ENCODE peak calls at places on chromosomes 13 and 19, in ten cellular contexts. One of them, this sample, is unnamed.

GRCh38 chr19:32373614-32374295 is 28.3 kb downstream of the ZNF507 start:
- DNase-seq in breast epithelium: peak; percentile 63
- DNase-seq in right lobe of liver: no peak
- DNase-seq in tibial nerve: no peak
- DNase-seq in GM12878: no peak
- DNase-seq in suprapubic skin: no peak
- DNase-seq in HCT116: peak; percentile 94
- DNase-seq in A549: peak; percentile 100
- DNase-seq in vagina: no peak
- DNase-seq in upper lobe of left lung: no peak
- DNase-seq in this sample: no peak

GRCh38 chr13:51148952-51149573 is 38.0 kb upstream of the C13orf42 start:
- DNase-seq in breast epithelium: peak; percentile 30
- DNase-seq in right lobe of liver: no peak
- DNase-seq in tibial nerve: no peak
- DNase-seq in GM12878: no peak
- DNase-seq in suprapubic skin: no peak
- DNase-seq in HCT116: peak; percentile 34
- DNase-seq in A549: peak; percentile 40
- DNase-seq in vagina: no peak
- DNase-seq in upper lobe of left lung: no peak
- DNase-seq in this sample: no peak

GRCh38 chr19:53254451-53255341 is at the start of gene ZNF677:
- DNase-seq in breast epithelium: peak; percentile 85
- DNase-seq in right lobe of liver: peak; percentile 88
- DNase-seq in tibial nerve: peak; percentile 74
- DNase-seq in GM12878: no peak
- DNase-seq in suprapubic skin: peak; percentile 92
- DNase-seq in HCT116: no peak
- DNase-seq in A549: no peak
- DNase-seq in vagina: peak; percentile 87
- DNase-seq in upper lobe of left lung: peak; percentile 95
- DNase-seq in this sample: peak; percentile 95

GRCh38 chr19:46115396-46116109 is 8.9 kb downstream of the IGFL3 start:
- DNase-seq in breast epithelium: peak; percentile 70
- DNase-seq in right lobe of liver: no peak
- DNase-seq in tibial nerve: no peak
- DNase-seq in GM12878: peak; percentile 31
- DNase-seq in suprapubic skin: no peak
- DNase-seq in HCT116: peak; percentile 33
- DNase-seq in A549: no peak
- DNase-seq in vagina: no peak
- DNase-seq in upper lobe of left lung: no peak
- DNase-seq in this sample: no peak

GRCh38 chr19:58304748-58305064 is 471 bp upstream of the ERVK3-1 start:
- DNase-seq in breast epithelium: no peak
- DNase-seq in right lobe of liver: no peak
- DNase-seq in tibial nerve: no peak
- DNase-seq in GM12878: no peak
- DNase-seq in suprapubic skin: no peak
- DNase-seq in HCT116: no peak
- DNase-seq in A549: no peak
- DNase-seq in vagina: no peak
- DNase-seq in upper lobe of left lung: no peak
- DNase-seq in this sample: no peak

GRCh38 chr19:27762933-27763332 is 1450.0 kb downstream of the UQCRFS1 start:
- DNase-seq in breast epithelium: no peak
- DNase-seq in right lobe of liver: no peak
- DNase-seq in tibial nerve: no peak
- DNase-seq in GM12878: no peak
- DNase-seq in suprapubic skin: no peak
- DNase-seq in HCT116: no peak
- DNase-seq in A549: no peak
- DNase-seq in vagina: no peak
- DNase-seq in upper lobe of left lung: no peak
- DNase-seq in this sample: peak; percentile 60

GRCh38 chr13:68078874-68079273 is 848.7 kb upstream of the PCDH9 start:
- DNase-seq in breast epithelium: no peak
- DNase-seq in right lobe of liver: no peak
- DNase-seq in tibial nerve: no peak
- DNase-seq in GM12878: no peak
- DNase-seq in suprapubic skin: no peak
- DNase-seq in HCT116: no peak
- DNase-seq in A549: no peak
- DNase-seq in vagina: no peak
- DNase-seq in upper lobe of left lung: no peak
- DNase-seq in this sample: no peak

GRCh38 chr13:75202981-75203380 is 279.0 kb downstream of the TBC1D4 start:
- DNase-seq in breast epithelium: no peak
- DNase-seq in right lobe of liver: no peak
- DNase-seq in tibial nerve: no peak
- DNase-seq in GM12878: no peak
- DNase-seq in suprapubic skin: no peak
- DNase-seq in HCT116: no peak
- DNase-seq in A549: no peak
- DNase-seq in vagina: no peak
- DNase-seq in upper lobe of left lung: no peak
- DNase-seq in this sample: no peak

GRCh38 chr19:36685835-36686234 is 1.6 kb upstream of the ZNF567 start:
- DNase-seq in breast epithelium: no peak
- DNase-seq in right lobe of liver: no peak
- DNase-seq in tibial nerve: no peak
- DNase-seq in GM12878: no peak
- DNase-seq in suprapubic skin: no peak
- DNase-seq in HCT116: no peak
- DNase-seq in A549: no peak
- DNase-seq in vagina: no peak
- DNase-seq in upper lobe of left lung: no peak
- DNase-seq in this sample: no peak

GRCh38 chr13:55106509-55106908 is 2034.2 kb upstream of the PRR20A start:
- DNase-seq in breast epithelium: no peak
- DNase-seq in right lobe of liver: no peak
- DNase-seq in tibial nerve: no peak
- DNase-seq in GM12878: no peak
- DNase-seq in suprapubic skin: no peak
- DNase-seq in HCT116: no peak
- DNase-seq in A549: no peak
- DNase-seq in vagina: no peak
- DNase-seq in upper lobe of left lung: no peak
- DNase-seq in this sample: no peak

GRCh38 chr13:50080856-50081105 is 65.5 kb downstream of the KCNRG start:
- DNase-seq in breast epithelium: no peak
- DNase-seq in right lobe of liver: no peak
- DNase-seq in tibial nerve: no peak
- DNase-seq in GM12878: no peak
- DNase-seq in suprapubic skin: no peak
- DNase-seq in HCT116: no peak
- DNase-seq in A549: no peak
- DNase-seq in vagina: no peak
- DNase-seq in upper lobe of left lung: no peak
- DNase-seq in this sample: no peak

GRCh38 chr13:50082426-50083283 is 67.4 kb downstream of the KCNRG start:
- DNase-seq in breast epithelium: peak; percentile 54
- DNase-seq in right lobe of liver: peak; percentile 88
- DNase-seq in tibial nerve: peak; percentile 36
- DNase-seq in GM12878: peak; percentile 62
- DNase-seq in suprapubic skin: peak; percentile 71
- DNase-seq in HCT116: peak; percentile 79
- DNase-seq in A549: peak; percentile 91
- DNase-seq in vagina: no peak
- DNase-seq in upper lobe of left lung: peak; percentile 58
- DNase-seq in this sample: no peak

GRCh38 chr13:50080158-50080855 is 65.1 kb downstream of the KCNRG start:
- DNase-seq in breast epithelium: no peak
- DNase-seq in right lobe of liver: no peak
- DNase-seq in tibial nerve: no peak
- DNase-seq in GM12878: no peak
- DNase-seq in suprapubic skin: no peak
- DNase-seq in HCT116: no peak
- DNase-seq in A549: peak; percentile 37
- DNase-seq in vagina: no peak
- DNase-seq in upper lobe of left lung: no peak
- DNase-seq in this sample: no peak

GRCh38 chr13:50081106-50081898 is 66.1 kb downstream of the KCNRG start:
- DNase-seq in breast epithelium: peak; percentile 28
- DNase-seq in right lobe of liver: peak; percentile 79
- DNase-seq in tibial nerve: no peak
- DNase-seq in GM12878: no peak
- DNase-seq in suprapubic skin: peak; percentile 77
- DNase-seq in HCT116: no peak
- DNase-seq in A549: peak; percentile 43
- DNase-seq in vagina: no peak
- DNase-seq in upper lobe of left lung: peak; percentile 91
- DNase-seq in this sample: peak; percentile 93

GRCh38 chr13:50081899-50082425 is 66.7 kb downstream of the KCNRG start:
- DNase-seq in breast epithelium: peak; percentile 98
- DNase-seq in right lobe of liver: peak; percentile 98
- DNase-seq in tibial nerve: peak; percentile 96
- DNase-seq in GM12878: peak; percentile 100
- DNase-seq in suprapubic skin: peak; percentile 99
- DNase-seq in HCT116: peak; percentile 98
- DNase-seq in A549: peak; percentile 97
- DNase-seq in vagina: peak; percentile 99
- DNase-seq in upper lobe of left lung: peak; percentile 96
- DNase-seq in this sample: peak; percentile 98
- TF ChIP-seq POLR2A in breast epithelium: no peak
- TF ChIP-seq POLR2A in right lobe of liver: peak; percentile 27
- TF ChIP-seq POLR2A in tibial nerve: peak; percentile 73
- TF ChIP-seq POLR2A in GM12878: peak; percentile 69
- TF ChIP-seq POLR2A in suprapubic skin: no peak
- TF ChIP-seq POLR2A in HCT116: peak; percentile 49
- TF ChIP-seq POLR2A in A549: peak; percentile 26
- TF ChIP-seq POLR2A in vagina: no peak
- TF ChIP-seq POLR2A in upper lobe of left lung: no peak
- TF ChIP-seq POLR2A in this sample: no peak

GRCh38 chr19:19028526-19028925 is 4.8 kb downstream of the SUGP2 start:
- DNase-seq in breast epithelium: no peak
- DNase-seq in right lobe of liver: no peak
- DNase-seq in tibial nerve: no peak
- DNase-seq in GM12878: no peak
- DNase-seq in suprapubic skin: no peak
- DNase-seq in HCT116: no peak
- DNase-seq in A549: no peak
- DNase-seq in vagina: no peak
- DNase-seq in upper lobe of left lung: no peak
- DNase-seq in this sample: no peak

GRCh38 chr19:19034204-19034624 is 811 bp downstream of the ARMC6 start:
- DNase-seq in breast epithelium: no peak
- DNase-seq in right lobe of liver: peak; percentile 66
- DNase-seq in tibial nerve: no peak
- DNase-seq in GM12878: peak; percentile 51
- DNase-seq in suprapubic skin: no peak
- DNase-seq in HCT116: peak; percentile 60
- DNase-seq in A549: peak; percentile 83
- DNase-seq in vagina: no peak
- DNase-seq in upper lobe of left lung: no peak
- DNase-seq in this sample: no peak

GRCh38 chr19:19033176-19033425 is 216 bp downstream of the SUGP2 start:
- DNase-seq in breast epithelium: no peak
- DNase-seq in right lobe of liver: no peak
- DNase-seq in tibial nerve: no peak
- DNase-seq in GM12878: no peak
- DNase-seq in suprapubic skin: no peak
- DNase-seq in HCT116: no peak
- DNase-seq in A549: no peak
- DNase-seq in vagina: no peak
- DNase-seq in upper lobe of left lung: no peak
- DNase-seq in this sample: no peak

GRCh38 chr19:19033426-19034203 is at the start of the genes ARMC6 and SUGP2:
- DNase-seq in breast epithelium: peak; percentile 75
- DNase-seq in right lobe of liver: peak; percentile 92
- DNase-seq in tibial nerve: peak; percentile 64
- DNase-seq in GM12878: peak; percentile 76
- DNase-seq in suprapubic skin: peak; percentile 87
- DNase-seq in HCT116: peak; percentile 71
- DNase-seq in A549: peak; percentile 88
- DNase-seq in vagina: no peak
- DNase-seq in upper lobe of left lung: peak; percentile 98
- DNase-seq in this sample: peak; percentile 68

GRCh38 chr19:19032420-19033175 is 719 bp downstream of the SUGP2 start:
- DNase-seq in breast epithelium: peak; percentile 61
- DNase-seq in right lobe of liver: peak; percentile 82
- DNase-seq in tibial nerve: peak; percentile 61
- DNase-seq in GM12878: peak; percentile 65
- DNase-seq in suprapubic skin: peak; percentile 91
- DNase-seq in HCT116: peak; percentile 84
- DNase-seq in A549: peak; percentile 77
- DNase-seq in vagina: no peak
- DNase-seq in upper lobe of left lung: no peak
- DNase-seq in this sample: peak; percentile 87
- TF ChIP-seq POLR2A in breast epithelium: no peak
- TF ChIP-seq POLR2A in right lobe of liver: no peak
- TF ChIP-seq POLR2A in tibial nerve: no peak
- TF ChIP-seq POLR2A in GM12878: no peak
- TF ChIP-seq POLR2A in suprapubic skin: no peak
- TF ChIP-seq POLR2A in HCT116: peak; percentile 34
- TF ChIP-seq POLR2A in A549: no peak
- TF ChIP-seq POLR2A in vagina: no peak
- TF ChIP-seq POLR2A in upper lobe of left lung: no peak
- TF ChIP-seq POLR2A in this sample: no peak

DNA sequence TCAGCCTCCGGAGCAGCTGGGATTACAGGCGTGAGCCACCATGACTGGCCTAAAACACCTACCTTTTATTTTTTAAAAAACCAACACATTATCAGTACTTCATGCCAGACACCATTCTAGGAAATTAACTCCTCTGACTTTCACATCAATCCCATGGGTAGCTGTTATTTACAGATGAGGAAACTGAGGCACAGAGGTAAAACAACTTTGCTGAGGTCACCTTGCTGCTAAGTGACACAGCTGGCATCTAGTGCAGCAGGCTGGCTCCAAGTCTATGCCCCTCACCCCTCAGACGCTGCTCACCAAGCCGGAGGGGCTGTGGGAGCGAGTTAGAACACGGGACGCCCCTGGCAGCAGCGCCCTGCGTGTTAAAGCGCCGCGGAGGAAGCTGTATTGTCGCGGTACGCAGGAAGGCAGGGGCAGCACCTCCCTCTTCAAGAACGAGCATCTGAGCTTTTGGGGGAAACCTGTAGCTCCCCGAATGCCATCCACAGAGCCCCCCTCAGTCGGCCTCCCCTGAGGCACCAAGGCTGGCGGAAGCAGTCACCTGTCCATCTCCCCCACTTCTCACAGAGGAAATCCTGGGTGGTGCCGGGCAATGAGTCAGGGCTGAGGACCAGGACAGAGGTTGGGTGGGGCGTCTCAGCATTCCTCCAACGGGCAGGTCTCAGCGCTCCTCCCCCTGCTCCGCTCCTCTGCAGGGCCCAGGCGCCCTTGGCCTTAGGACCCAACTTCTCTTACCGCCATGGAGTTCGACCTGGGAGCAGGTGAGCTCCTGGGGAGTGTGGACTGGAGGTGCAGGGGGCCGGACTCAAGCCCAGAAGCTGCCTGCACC is at the start of gene C19orf33:
- DNase-seq in breast epithelium: peak; percentile 56
- DNase-seq in right lobe of liver: no peak
- DNase-seq in tibial nerve: no peak
- DNase-seq in GM12878: no peak
- DNase-seq in suprapubic skin: no peak
- DNase-seq in HCT116: peak; percentile 84
- DNase-seq in A549: peak; percentile 98
- DNase-seq in vagina: no peak
- DNase-seq in upper lobe of left lung: peak; percentile 58
- DNase-seq in this sample: peak; percentile 63
- TF ChIP-seq POLR2A in breast epithelium: no peak
- TF ChIP-seq POLR2A in right lobe of liver: no peak
- TF ChIP-seq POLR2A in tibial nerve: no peak
- TF ChIP-seq POLR2A in GM12878: no peak
- TF ChIP-seq POLR2A in suprapubic skin: no peak
- TF ChIP-seq POLR2A in HCT116: no peak
- TF ChIP-seq POLR2A in A549: peak; percentile 82
- TF ChIP-seq POLR2A in vagina: no peak
- TF ChIP-seq POLR2A in upper lobe of left lung: no peak
- TF ChIP-seq POLR2A in this sample: no peak

GRCh38 chr19:400976-401835 is 7.7 kb downstream of the C2CD4C start:
- DNase-seq in breast epithelium: no peak
- DNase-seq in right lobe of liver: peak; percentile 46
- DNase-seq in tibial nerve: peak; percentile 7
- DNase-seq in GM12878: no peak
- DNase-seq in suprapubic skin: no peak
- DNase-seq in HCT116: no peak
- DNase-seq in A549: no peak
- DNase-seq in vagina: no peak
- DNase-seq in upper lobe of left lung: no peak
- DNase-seq in this sample: peak; percentile 78
- TF ChIP-seq POLR2A in breast epithelium: no peak
- TF ChIP-seq POLR2A in right lobe of liver: no peak
- TF ChIP-seq POLR2A in tibial nerve: no peak
- TF ChIP-seq POLR2A in GM12878: no peak
- TF ChIP-seq POLR2A in suprapubic skin: no peak
- TF ChIP-seq POLR2A in HCT116: no peak
- TF ChIP-seq POLR2A in A549: no peak
- TF ChIP-seq POLR2A in vagina: no peak
- TF ChIP-seq POLR2A in upper lobe of left lung: no peak
- TF ChIP-seq POLR2A in this sample: no peak

This sample was measured in lower leg skin.